ENCODE peak calls at places on chromosomes 2 and 18, in nine cellular contexts. One of them, this sample, is unnamed.

GRCh38 chr2:29821591-29821990 is 99.8 kb downstream of the ALK start:
- DNase-seq in GM23338: no peak
- DNase-seq in SK-N-SH: no peak
- DNase-seq in upper lobe of left lung: no peak
- DNase-seq in prostate gland: no peak
- DNase-seq in stomach: no peak
- DNase-seq in GM12892: no peak
- DNase-seq in transverse colon: no peak
- DNase-seq in K562: no peak
- DNase-seq in this sample: no peak

GRCh38 chr18:56233595-56233994 is 404.8 kb downstream of the TXNL1 start:
- DNase-seq in prostate gland: no peak
- DNase-seq in stomach: no peak
- DNase-seq in transverse colon: no peak
- DNase-seq in GM12892: no peak
- DNase-seq in K562: no peak
- DNase-seq in SK-N-SH: no peak
- DNase-seq in GM23338: no peak
- DNase-seq in upper lobe of left lung: no peak
- DNase-seq in this sample: no peak

GRCh38 chr2:209208211-209208610 is 215.6 kb upstream of the MAP2 start:
- DNase-seq in transverse colon: peak
- DNase-seq in GM12892: no peak
- DNase-seq in prostate gland: peak
- DNase-seq in SK-N-SH: peak
- DNase-seq in stomach: no peak
- DNase-seq in K562: peak
- DNase-seq in upper lobe of left lung: no peak
- DNase-seq in GM23338: peak
- DNase-seq in this sample: peak

GRCh38 chr2:235724964-235725603 is 231.2 kb downstream of the AGAP1 start:
- DNase-seq in stomach: peak
- DNase-seq in GM12892: no peak
- DNase-seq in K562: no peak
- DNase-seq in SK-N-SH: no peak
- DNase-seq in prostate gland: no peak
- DNase-seq in transverse colon: peak
- DNase-seq in upper lobe of left lung: no peak
- DNase-seq in GM23338: no peak
- DNase-seq in this sample: no peak

GRCh38 chr2:134402385-134402784 is 148.5 kb downstream of the MGAT5 start:
- DNase-seq in transverse colon: no peak
- DNase-seq in K562: no peak
- DNase-seq in stomach: no peak
- DNase-seq in SK-N-SH: no peak
- DNase-seq in GM12892: no peak
- DNase-seq in prostate gland: no peak
- DNase-seq in GM23338: no peak
- DNase-seq in upper lobe of left lung: no peak
- DNase-seq in this sample: no peak

GRCh38 chr2:62029910-62030309 is 124.4 kb downstream of the COMMD1 start:
- DNase-seq in K562: no peak
- DNase-seq in stomach: no peak
- DNase-seq in SK-N-SH: no peak
- DNase-seq in prostate gland: no peak
- DNase-seq in transverse colon: no peak
- DNase-seq in GM12892: no peak
- DNase-seq in upper lobe of left lung: no peak
- DNase-seq in GM23338: no peak
- DNase-seq in this sample: no peak

GRCh38 chr18:58178476-58178875 is 134.4 kb downstream of the NEDD4L start:
- DNase-seq in GM12892: no peak
- DNase-seq in SK-N-SH: no peak
- DNase-seq in upper lobe of left lung: no peak
- DNase-seq in prostate gland: no peak
- DNase-seq in GM23338: no peak
- DNase-seq in K562: no peak
- DNase-seq in stomach: no peak
- DNase-seq in transverse colon: no peak
- DNase-seq in this sample: no peak

GRCh38 chr2:54678719-54679118 is 44.7 kb upstream of the EML6 start:
- DNase-seq in SK-N-SH: no peak
- DNase-seq in K562: no peak
- DNase-seq in upper lobe of left lung: no peak
- DNase-seq in prostate gland: no peak
- DNase-seq in GM12892: no peak
- DNase-seq in GM23338: no peak
- DNase-seq in transverse colon: no peak
- DNase-seq in stomach: no peak
- DNase-seq in this sample: no peak

GRCh38 chr18:3604626-3605408 is 154.8 kb downstream of the TGIF1 start:
- DNase-seq in GM23338: peak
- DNase-seq in K562: no peak
- DNase-seq in SK-N-SH: no peak
- DNase-seq in stomach: no peak
- DNase-seq in prostate gland: no peak
- DNase-seq in GM12892: no peak
- DNase-seq in transverse colon: no peak
- DNase-seq in upper lobe of left lung: no peak
- DNase-seq in this sample: no peak

GRCh38 chr2:183024701-183025100 is 13.6 kb downstream of the NCKAP1 start:
- DNase-seq in GM23338: no peak
- DNase-seq in upper lobe of left lung: no peak
- DNase-seq in prostate gland: no peak
- DNase-seq in SK-N-SH: no peak
- DNase-seq in stomach: no peak
- DNase-seq in K562: no peak
- DNase-seq in transverse colon: no peak
- DNase-seq in GM12892: no peak
- DNase-seq in this sample: no peak

GRCh38 chr2:27182346-27182745 is 29.5 kb upstream of the ATRAID start:
- DNase-seq in SK-N-SH: no peak
- DNase-seq in stomach: no peak
- DNase-seq in GM23338: no peak
- DNase-seq in upper lobe of left lung: no peak
- DNase-seq in GM12892: no peak
- DNase-seq in prostate gland: no peak
- DNase-seq in K562: no peak
- DNase-seq in transverse colon: no peak
- DNase-seq in this sample: no peak

GRCh38 chr2:218860950-218861381 is 1.4 kb downstream of the WNT6 start:
- DNase-seq in transverse colon: peak
- DNase-seq in prostate gland: peak
- DNase-seq in upper lobe of left lung: no peak
- DNase-seq in GM12892: no peak
- DNase-seq in SK-N-SH: peak
- DNase-seq in stomach: no peak
- DNase-seq in K562: peak
- DNase-seq in GM23338: peak
- DNase-seq in this sample: peak

GRCh38 chr18:49250819-49251388 is 209.5 kb downstream of the DYM start:
- DNase-seq in prostate gland: no peak
- DNase-seq in K562: no peak
- DNase-seq in stomach: no peak
- DNase-seq in GM12892: no peak
- DNase-seq in SK-N-SH: peak
- DNase-seq in upper lobe of left lung: no peak
- DNase-seq in GM23338: peak
- DNase-seq in transverse colon: no peak
- DNase-seq in this sample: no peak

GRCh38 chr2:11368059-11368572 is 23.7 kb upstream of the ROCK2 start:
- DNase-seq in stomach: no peak
- DNase-seq in GM12892: no peak
- DNase-seq in SK-N-SH: no peak
- DNase-seq in upper lobe of left lung: no peak
- DNase-seq in transverse colon: no peak
- DNase-seq in K562: no peak
- DNase-seq in GM23338: no peak
- DNase-seq in prostate gland: no peak
- DNase-seq in this sample: no peak
- TF ChIP-seq POLR2AphosphoS5 in stomach: no peak
- TF ChIP-seq POLR2AphosphoS5 in GM12892: no peak
- TF ChIP-seq POLR2AphosphoS5 in SK-N-SH: no peak
- TF ChIP-seq POLR2AphosphoS5 in upper lobe of left lung: peak
- TF ChIP-seq POLR2AphosphoS5 in transverse colon: no peak
- TF ChIP-seq POLR2AphosphoS5 in K562: no peak
- TF ChIP-seq POLR2AphosphoS5 in GM23338: no peak
- TF ChIP-seq POLR2AphosphoS5 in prostate gland: no peak
- TF ChIP-seq POLR2AphosphoS5 in this sample: no peak

GRCh38 chr2:1691366-1691765 is 52.9 kb downstream of the PXDN start:
- DNase-seq in prostate gland: no peak
- DNase-seq in transverse colon: no peak
- DNase-seq in GM23338: no peak
- DNase-seq in K562: no peak
- DNase-seq in GM12892: no peak
- DNase-seq in stomach: no peak
- DNase-seq in upper lobe of left lung: no peak
- DNase-seq in SK-N-SH: no peak
- DNase-seq in this sample: no peak

GRCh38 chr2:1690056-1690775 is 54.1 kb downstream of the PXDN start:
- DNase-seq in transverse colon: no peak
- DNase-seq in stomach: no peak
- DNase-seq in GM12892: no peak
- DNase-seq in GM23338: no peak
- DNase-seq in prostate gland: no peak
- DNase-seq in upper lobe of left lung: no peak
- DNase-seq in K562: no peak
- DNase-seq in SK-N-SH: peak
- DNase-seq in this sample: no peak

GRCh38 chr2:1693723-1694122 is 50.6 kb downstream of the PXDN start:
- DNase-seq in GM23338: no peak
- DNase-seq in K562: no peak
- DNase-seq in transverse colon: no peak
- DNase-seq in stomach: no peak
- DNase-seq in upper lobe of left lung: no peak
- DNase-seq in SK-N-SH: peak
- DNase-seq in GM12892: no peak
- DNase-seq in prostate gland: no peak
- DNase-seq in this sample: no peak

GRCh38 chr2:1694371-1695271 is 49.7 kb downstream of the PXDN start:
- DNase-seq in upper lobe of left lung: no peak
- DNase-seq in stomach: no peak
- DNase-seq in GM12892: no peak
- DNase-seq in GM23338: no peak
- DNase-seq in SK-N-SH: peak
- DNase-seq in K562: no peak
- DNase-seq in transverse colon: no peak
- DNase-seq in prostate gland: no peak
- DNase-seq in this sample: no peak

GRCh38 chr2:1692342-1692741 is 52.0 kb downstream of the PXDN start:
- DNase-seq in K562: no peak
- DNase-seq in SK-N-SH: no peak
- DNase-seq in GM12892: no peak
- DNase-seq in prostate gland: no peak
- DNase-seq in stomach: peak
- DNase-seq in upper lobe of left lung: no peak
- DNase-seq in transverse colon: no peak
- DNase-seq in GM23338: no peak
- DNase-seq in this sample: no peak
- TF ChIP-seq POLR2AphosphoS5 in K562: no peak
- TF ChIP-seq POLR2AphosphoS5 in SK-N-SH: no peak
- TF ChIP-seq POLR2AphosphoS5 in GM12892: no peak
- TF ChIP-seq POLR2AphosphoS5 in prostate gland: no peak
- TF ChIP-seq POLR2AphosphoS5 in stomach: no peak
- TF ChIP-seq POLR2AphosphoS5 in upper lobe of left lung: no peak
- TF ChIP-seq POLR2AphosphoS5 in transverse colon: no peak
- TF ChIP-seq POLR2AphosphoS5 in GM23338: no peak
- TF ChIP-seq POLR2AphosphoS5 in this sample: no peak

DNA sequence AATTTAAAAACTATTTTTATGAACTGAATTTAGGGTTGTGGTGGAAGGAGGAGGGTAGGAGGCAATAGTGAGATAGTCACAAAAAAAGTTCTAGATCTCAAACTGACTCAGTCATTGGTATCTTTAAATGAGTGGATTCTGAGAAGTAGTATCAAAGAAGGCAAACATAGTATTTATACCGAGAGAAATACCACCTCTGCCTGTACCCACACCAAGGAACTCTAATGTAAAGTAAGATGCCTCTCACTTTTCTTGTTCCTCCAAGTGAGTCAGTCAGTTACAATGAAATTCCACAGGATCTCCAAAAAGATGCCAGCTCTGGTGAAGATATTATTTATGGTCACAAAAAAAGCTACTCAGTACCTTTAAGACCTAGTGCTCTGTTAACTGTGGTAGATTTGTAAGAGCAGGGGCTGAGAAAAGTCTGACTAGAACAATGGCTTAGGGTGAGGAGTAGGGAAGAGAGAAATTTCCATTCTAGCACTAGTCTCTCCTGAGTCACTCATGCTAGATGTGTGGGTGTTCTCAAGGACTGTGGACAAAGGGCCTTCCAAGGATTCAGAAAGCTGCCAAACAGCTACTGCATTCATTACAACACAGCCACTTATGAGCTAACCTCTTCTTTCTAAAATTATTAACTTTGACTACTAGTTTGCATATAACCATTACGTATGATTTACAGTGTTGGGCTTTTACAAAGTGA is 36.3 kb downstream of the YWHAQ start:
- DNase-seq in transverse colon: no peak
- DNase-seq in GM23338: no peak
- DNase-seq in K562: peak
- DNase-seq in stomach: no peak
- DNase-seq in GM12892: no peak
- DNase-seq in SK-N-SH: no peak
- DNase-seq in upper lobe of left lung: no peak
- DNase-seq in prostate gland: no peak
- DNase-seq in this sample: no peak
- TF ChIP-seq POLR2AphosphoS5 in transverse colon: no peak
- TF ChIP-seq POLR2AphosphoS5 in GM23338: no peak
- TF ChIP-seq POLR2AphosphoS5 in K562: no peak
- TF ChIP-seq POLR2AphosphoS5 in stomach: no peak
- TF ChIP-seq POLR2AphosphoS5 in GM12892: no peak
- TF ChIP-seq POLR2AphosphoS5 in SK-N-SH: no peak
- TF ChIP-seq POLR2AphosphoS5 in upper lobe of left lung: no peak
- TF ChIP-seq POLR2AphosphoS5 in prostate gland: no peak
- TF ChIP-seq POLR2AphosphoS5 in this sample: no peak

GRCh38 chr2:67066782-67067181 is 330.4 kb upstream of the ETAA1 start:
- DNase-seq in K562: no peak
- DNase-seq in stomach: no peak
- DNase-seq in GM12892: no peak
- DNase-seq in upper lobe of left lung: no peak
- DNase-seq in SK-N-SH: no peak
- DNase-seq in prostate gland: no peak
- DNase-seq in transverse colon: no peak
- DNase-seq in GM23338: no peak
- DNase-seq in this sample: no peak

GRCh38 chr2:67067656-67068055 is 329.5 kb upstream of the ETAA1 start:
- DNase-seq in upper lobe of left lung: no peak
- DNase-seq in transverse colon: no peak
- DNase-seq in GM23338: no peak
- DNase-seq in stomach: no peak
- DNase-seq in K562: no peak
- DNase-seq in SK-N-SH: no peak
- DNase-seq in prostate gland: no peak
- DNase-seq in GM12892: no peak
- DNase-seq in this sample: no peak

GRCh38 chr2:67070826-67071225 is 326.3 kb upstream of the ETAA1 start:
- DNase-seq in SK-N-SH: no peak
- DNase-seq in transverse colon: no peak
- DNase-seq in prostate gland: no peak
- DNase-seq in GM12892: no peak
- DNase-seq in stomach: no peak
- DNase-seq in K562: no peak
- DNase-seq in GM23338: no peak
- DNase-seq in upper lobe of left lung: no peak
- DNase-seq in this sample: no peak

GRCh38 chr2:67065046-67065445 is 332.1 kb upstream of the ETAA1 start:
- DNase-seq in K562: no peak
- DNase-seq in GM23338: no peak
- DNase-seq in stomach: no peak
- DNase-seq in SK-N-SH: no peak
- DNase-seq in prostate gland: no peak
- DNase-seq in transverse colon: no peak
- DNase-seq in GM12892: no peak
- DNase-seq in upper lobe of left lung: no peak
- DNase-seq in this sample: no peak
- TF ChIP-seq POLR2AphosphoS5 in K562: no peak
- TF ChIP-seq POLR2AphosphoS5 in GM23338: no peak
- TF ChIP-seq POLR2AphosphoS5 in stomach: no peak
- TF ChIP-seq POLR2AphosphoS5 in SK-N-SH: no peak
- TF ChIP-seq POLR2AphosphoS5 in prostate gland: no peak
- TF ChIP-seq POLR2AphosphoS5 in transverse colon: no peak
- TF ChIP-seq POLR2AphosphoS5 in GM12892: no peak
- TF ChIP-seq POLR2AphosphoS5 in upper lobe of left lung: no peak
- TF ChIP-seq POLR2AphosphoS5 in this sample: no peak

This sample was measured in SK-N-MC.